ENCODE peak calls at places on chromosomes 1 and 21, in ten cellular contexts. I, Q, D, N, H, K, F, C, X and B are unnamed samples.

GRCh38 chr1:184684285-184685077 is 70.2 kb downstream of the EDEM3 start:
- DNase-seq in F (no peak), K (no peak), D (no peak), H (no peak), Q (no peak), X (no peak), I (no peak), N (no peak), C (no peak), B (no peak)

GRCh38 chr1:107976431-107977215 is 11.6 kb upstream of the VAV3 start:
- DNase-seq in D (no peak), N (peak), H (no peak), Q (no peak), I (no peak), C (no peak), X (no peak), K (no peak), F (no peak), B (no peak)

GRCh38 chr1:208437416-208437815 is 193.2 kb upstream of the PLXNA2 start:
- DNase-seq in H (no peak), X (peak), C (no peak), Q (no peak), N (peak), K (no peak), D (no peak), I (no peak), F (peak), B (no peak)

GRCh38 chr21:39387461-39388037 is 38.7 kb upstream of the HMGN1 start:
- DNase-seq in D (peak), K (peak), N (peak), Q (peak), H (peak), X (peak), F (peak), I (peak), C (peak), B (peak)

GRCh38 chr1:32240140-32240951 is 6.7 kb upstream of the FAM167B start:
- DNase-seq in X (no peak), N (peak), D (peak), F (peak), K (peak), Q (peak), H (peak), I (peak), C (peak), B (peak)

GRCh38 chr1:11529330-11529729 is 50.4 kb downstream of the DISP3 start:
- DNase-seq in H (no peak), N (no peak), I (no peak), C (no peak), Q (no peak), K (peak), D (no peak), F (no peak), X (no peak), B (no peak)

GRCh38 chr1:29984107-29984506 is 739.3 kb downstream of the MATN1 start:
- DNase-seq in X (no peak), N (no peak), D (no peak), F (no peak), Q (no peak), C (no peak), H (peak), K (peak), I (no peak), B (no peak)

GRCh38 chr21:36155603-36156338 is 853 bp upstream of the DOP1B start:
- DNase-seq in F (peak), N (no peak), C (no peak), Q (peak), D (no peak), K (peak), H (peak), I (peak), X (no peak), B (no peak)

GRCh38 chr1:12166834-12167492 is at the start of gene TNFRSF1B:
- DNase-seq in C (peak), I (peak), Q (peak), K (peak), D (no peak), F (peak), H (peak), X (no peak), N (no peak), B (peak)

GRCh38 chr1:245051349-245052221 is 103.2 kb upstream of the KIF26B start:
- DNase-seq in X (no peak), N (no peak), F (no peak), I (no peak), K (peak), C (no peak), H (no peak), D (no peak), Q (no peak), B (no peak)

GRCh38 chr1:159188375-159188788 is 16.3 kb upstream of the ACKR1 start:
- DNase-seq in Q (peak), X (peak), D (peak), H (peak), F (peak), C (peak), N (no peak), K (peak), I (peak), B (peak)

GRCh38 chr1:38581396-38581795 is 278.2 kb downstream of the RRAGC start:
- DNase-seq in C (no peak), Q (no peak), F (no peak), I (no peak), D (no peak), X (no peak), N (no peak), H (no peak), K (no peak), B (no peak)

GRCh38 chr1:246600579-246600978 is 34.3 kb downstream of the CNST start:
- DNase-seq in X (no peak), H (no peak), N (no peak), C (no peak), D (no peak), F (no peak), Q (no peak), I (no peak), K (no peak), B (no peak)

GRCh38 chr1:3688836-3689750 is 36.8 kb downstream of the TP73 start:
- DNase-seq in I (no peak), Q (no peak), N (no peak), X (no peak), D (no peak), C (no peak), F (no peak), K (peak), H (no peak), B (no peak)

GRCh38 chr1:154944422-154945159 is 8.1 kb upstream of the PMVK start:
- DNase-seq in D (no peak), K (no peak), F (no peak), X (no peak), N (no peak), C (no peak), Q (peak), H (no peak), I (peak), B (no peak)

DNA sequence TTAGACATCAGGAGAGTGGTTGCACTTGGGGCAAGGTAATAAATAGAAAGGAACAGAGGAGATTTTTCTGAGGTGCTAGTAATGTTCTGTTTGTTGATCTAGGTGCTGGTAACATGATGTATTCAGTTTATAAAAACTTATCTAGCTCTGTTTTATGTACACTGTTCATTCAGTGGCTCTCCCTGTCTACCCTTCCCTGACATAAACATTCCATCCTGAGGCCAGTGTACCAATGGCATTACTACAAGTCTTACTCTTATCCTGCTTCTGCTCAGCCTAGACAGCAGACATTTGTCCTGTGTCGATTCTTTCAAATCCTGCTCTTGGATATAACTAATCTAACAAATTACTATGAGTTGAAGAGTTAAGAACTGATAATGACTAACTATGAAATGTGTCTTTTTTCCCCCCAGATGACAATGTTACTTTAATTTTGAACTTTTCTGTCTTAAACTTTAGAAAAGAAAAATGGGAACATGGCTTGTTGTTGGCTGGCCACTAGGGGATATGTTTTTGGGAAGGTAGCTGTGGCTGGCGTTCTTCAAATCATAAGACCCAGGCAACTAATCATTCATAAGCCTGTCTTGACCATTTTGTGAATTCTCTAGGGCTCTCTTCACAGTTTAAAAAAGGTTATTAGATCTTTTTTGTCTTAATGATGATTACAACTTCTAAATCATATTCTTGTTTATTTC is 390.9 kb downstream of the PBX1 start:
- DNase-seq in N (no peak), Q (no peak), C (no peak), X (no peak), F (no peak), H (no peak), K (no peak), I (no peak), D (no peak), B (no peak)
- TF ChIP-seq CTCF in N (no peak), Q (no peak), C (no peak), X (no peak), F (peak), H (no peak), K (peak), I (no peak), D (no peak), B (no peak)

GRCh38 chr21:46551636-46552241 is 53.1 kb downstream of the S100B start:
- DNase-seq in D (no peak), N (no peak), K (peak), Q (peak), F (no peak), C (no peak), I (no peak), X (no peak), H (no peak), B (no peak)
- TF ChIP-seq CTCF in D (no peak), N (no peak), K (no peak), Q (no peak), F (no peak), C (no peak), I (no peak), X (no peak), H (no peak), B (no peak)

DNA sequence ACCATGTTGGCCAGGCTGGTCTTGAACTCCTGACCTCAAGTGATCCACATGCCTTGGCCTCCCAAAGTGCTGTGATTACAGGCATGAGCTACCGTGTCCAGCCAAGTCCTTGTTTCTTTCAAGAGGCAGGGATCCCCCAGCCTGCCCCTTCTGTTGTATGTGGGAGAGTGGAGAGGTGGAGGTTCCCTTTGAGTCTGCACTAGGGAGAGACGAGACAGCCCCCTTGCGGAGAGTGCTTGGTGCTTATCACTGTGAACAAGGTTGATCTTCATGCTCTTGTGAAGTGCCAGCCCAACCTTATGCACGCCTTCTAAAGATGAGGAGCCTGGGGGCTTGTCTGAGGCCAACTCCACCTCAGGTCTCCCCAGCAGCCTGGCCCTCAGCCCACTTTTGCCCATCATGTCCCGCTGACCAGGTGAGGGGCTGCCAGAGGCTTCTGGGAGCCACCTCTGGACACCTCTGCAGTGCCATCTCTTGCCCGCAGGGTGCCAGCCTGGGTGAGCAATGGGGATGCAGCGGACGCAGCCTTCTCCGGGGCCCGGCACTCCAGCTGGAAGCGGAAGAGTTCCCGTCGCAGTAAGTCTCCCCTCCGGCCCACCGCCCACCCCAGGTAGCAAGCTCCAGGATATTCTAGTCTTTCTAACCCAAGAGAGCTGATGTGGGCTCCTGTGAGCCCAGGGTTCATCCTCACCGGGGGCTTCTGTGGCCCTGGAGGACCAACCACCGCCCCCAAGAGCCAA is 62.3 kb downstream of the ARHGEF10L start:
- DNase-seq in C (no peak), I (peak), Q (no peak), H (no peak), X (no peak), F (no peak), N (no peak), D (no peak), K (peak), B (no peak)
- TF ChIP-seq CTCF in C (no peak), I (peak), Q (no peak), H (no peak), X (no peak), F (no peak), N (no peak), D (no peak), K (peak), B (no peak)

DNA sequence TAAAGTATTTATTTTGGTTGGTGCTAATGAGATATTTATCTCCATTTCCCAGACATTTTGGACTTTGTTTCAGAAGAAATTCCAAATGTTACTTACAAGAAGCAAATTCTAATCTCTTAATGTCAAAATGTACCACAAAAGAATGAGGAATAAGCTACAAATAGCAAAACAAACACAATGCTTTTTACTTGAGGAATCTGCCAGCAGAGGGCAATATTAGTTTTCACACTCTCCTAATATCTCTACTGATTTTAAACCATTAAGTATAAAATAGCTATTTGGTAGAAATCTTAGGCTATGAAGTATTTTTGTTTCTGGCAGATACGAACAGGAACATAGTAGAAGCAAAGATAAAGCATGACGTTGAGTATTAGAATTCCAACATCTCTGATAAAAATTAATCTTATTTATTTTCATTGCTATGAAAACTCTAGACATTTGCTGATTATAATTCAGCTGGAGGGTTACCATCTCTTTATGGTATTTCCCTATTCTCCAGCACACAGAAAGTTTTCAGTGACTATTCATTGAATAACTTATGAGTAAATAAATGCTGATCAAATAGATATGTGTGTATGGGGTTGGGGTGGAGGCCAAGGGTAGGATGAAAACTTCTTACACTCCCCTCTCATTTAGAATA is 13.4 kb upstream of the HMCN1 start:
- DNase-seq in H (no peak), C (no peak), D (no peak), Q (no peak), I (peak), F (peak), K (no peak), X (peak), N (peak), B (no peak)
- TF ChIP-seq CTCF in H (peak), C (peak), D (peak), Q (peak), I (peak), F (peak), K (peak), X (peak), N (peak), B (peak)

GRCh38 chr1:214136336-214136735 is 144.6 kb upstream of the SMYD2 start:
- DNase-seq in I (no peak), Q (no peak), X (no peak), F (no peak), K (no peak), N (no peak), D (no peak), C (no peak), H (no peak), B (no peak)
- TF ChIP-seq CTCF in I (no peak), Q (no peak), X (no peak), F (no peak), K (no peak), N (no peak), D (no peak), C (no peak), H (no peak), B (no peak)